ENCODE peak calls at places on chromosome 22, in five cellular contexts. B, X, S, A and O are unnamed samples.

GRCh38 chr22:41286639-41287091 is 678 bp upstream of the RANGAP1 start:
- DNase-seq in B (peak; percentile 33), X (peak; percentile 81), S (no peak), A (no peak), O (peak; percentile 72)

GRCh38 chr22:25057013-25057881 is 104.7 kb downstream of the KIAA1671 start:
- DNase-seq in B (peak; percentile 49), X (peak; percentile 68), S (peak; percentile 75), A (peak; percentile 28), O (peak; percentile 56)

GRCh38 chr22:26054846-26055245 is 114.4 kb upstream of the SEZ6L start:
- DNase-seq in B (no peak), X (no peak), S (no peak), A (no peak), O (no peak)

GRCh38 chr22:19038728-19039447 is 83.3 kb downstream of the DGCR2 start:
- DNase-seq in B (no peak), X (no peak), S (no peak), A (no peak), O (no peak)

GRCh38 chr22:18068381-18068988 is 9.3 kb upstream of the PEX26 start:
- DNase-seq in B (no peak), X (no peak), S (no peak), A (peak; percentile 46), O (no peak)

GRCh38 chr22:28268176-28268575 is 349.1 kb upstream of the PITPNB start:
- DNase-seq in B (no peak), X (no peak), S (no peak), A (no peak), O (no peak)

GRCh38 chr22:48645766-48646165 is 1181.9 kb downstream of the BRD1 start:
- DNase-seq in B (no peak), X (no peak), S (no peak), A (no peak), O (no peak)

GRCh38 chr22:29319072-29319471 is 3.6 kb upstream of the RASL10A start:
- DNase-seq in B (no peak), X (no peak), S (no peak), A (no peak), O (no peak)

GRCh38 chr22:26550498-26551033 is 38.3 kb upstream of the TFIP11 start:
- DNase-seq in B (peak; percentile 83), X (no peak), S (peak; percentile 67), A (peak; percentile 19), O (no peak)

GRCh38 chr22:26735019-26735409 is 77.6 kb downstream of the MIAT start:
- DNase-seq in B (no peak), X (no peak), S (no peak), A (no peak), O (no peak)

GRCh38 chr22:26568207-26568706 is 21.7 kb downstream of the TPST2 start:
- DNase-seq in B (no peak), X (no peak), S (no peak), A (no peak), O (no peak)

GRCh38 chr22:27892064-27892463 is 27.0 kb downstream of the PITPNB start:
- DNase-seq in B (no peak), X (no peak), S (no peak), A (no peak), O (no peak)

GRCh38 chr22:48926663-48927062 is 901.0 kb downstream of the BRD1 start:
- DNase-seq in B (no peak), X (no peak), S (no peak), A (no peak), O (no peak)

GRCh38 chr22:38924197-38924952 is 33.0 kb upstream of the APOBEC3A start:
- DNase-seq in B (peak; percentile 94), X (no peak), S (peak; percentile 61), A (peak; percentile 77), O (no peak)

GRCh38 chr22:19449422-19449767 is 1.9 kb upstream of the C22orf39 start:
- DNase-seq in B (no peak), X (no peak), S (no peak), A (no peak), O (no peak)

GRCh38 chr22:42695294-42695693 is 25.4 kb downstream of the A4GALT start:
- DNase-seq in B (no peak), X (no peak), S (peak; percentile 68), A (no peak), O (no peak)

GRCh38 chr22:33853200-33854097 is 66.8 kb downstream of the LARGE1 start:
- DNase-seq in B (peak; percentile 67), X (peak; percentile 62), S (peak; percentile 63), A (peak; percentile 48), O (no peak)

GRCh38 chr22:38759005-38759404 is 3.2 kb upstream of the SUN2 start:
- DNase-seq in B (no peak), X (no peak), S (no peak), A (no peak), O (no peak)

GRCh38 chr22:27609411-27610029 is 192.0 kb downstream of the MN1 start:
- DNase-seq in B (no peak), X (no peak), S (no peak), A (no peak), O (no peak)

GRCh38 chr22:27982106-27982505 is 63.0 kb upstream of the PITPNB start:
- DNase-seq in B (no peak), X (no peak), S (no peak), A (no peak), O (no peak)

GRCh38 chr22:17802822-17803221 is 28.6 kb upstream of the BID start:
- DNase-seq in B (no peak), X (no peak), S (no peak), A (no peak), O (no peak)

GRCh38 chr22:27935897-27936296 is 16.8 kb upstream of the PITPNB start:
- DNase-seq in B (no peak), X (no peak), S (no peak), A (no peak), O (no peak)

GRCh38 chr22:39522567-39523300 is 2.4 kb downstream of the ATF4 start:
- DNase-seq in B (peak; percentile 72), X (peak; percentile 39), S (no peak), A (no peak), O (no peak)

GRCh38 chr22:44186737-44187136 is 6.0 kb downstream of the PARVG start:
- DNase-seq in B (no peak), X (no peak), S (no peak), A (no peak), O (no peak)

GRCh38 chr22:26977741-26978140 is 320.4 kb downstream of the MIAT start:
- DNase-seq in B (peak; percentile 8), X (no peak), S (no peak), A (no peak), O (no peak)

GRCh38 chr22:43861529-43861928 is 784 bp downstream of the SULT4A1 start:
- DNase-seq in B (peak; percentile 49), X (no peak), S (no peak), A (no peak), O (no peak)

GRCh38 chr22:21672107-21672629 is 6.4 kb downstream of the PPIL2 start:
- DNase-seq in B (no peak), X (no peak), S (no peak), A (no peak), O (no peak)

GRCh38 chr22:31585161-31585859 is 76.7 kb downstream of the PISD start:
- DNase-seq in B (peak; percentile 72), X (peak; percentile 27), S (no peak), A (no peak), O (no peak)

GRCh38 chr22:21909871-21910270 is 42.4 kb upstream of the MAPK1 start:
- DNase-seq in B (no peak), X (no peak), S (no peak), A (no peak), O (no peak)

GRCh38 chr22:41966607-41967240 is 2.5 kb upstream of the SEPTIN3 start:
- DNase-seq in B (peak; percentile 88), X (peak; percentile 82), S (no peak), A (no peak), O (peak; percentile 20)

GRCh38 chr22:42662114-42663021 is 13.2 kb upstream of the CYB5R3 start:
- DNase-seq in B (peak; percentile 76), X (peak; percentile 68), S (peak; percentile 91), A (peak; percentile 91), O (peak; percentile 61)

GRCh38 chr22:24723111-24723510 is 51.4 kb downstream of the PIWIL3 start:
- DNase-seq in B (no peak), X (no peak), S (no peak), A (no peak), O (no peak)

GRCh38 chr22:36734171-36735058 is 30.9 kb upstream of the CACNG2 start:
- DNase-seq in B (peak; percentile 34), X (no peak), S (no peak), A (no peak), O (no peak)

GRCh38 chr22:47033648-47034000 is 271.2 kb downstream of the TBC1D22A start:
- DNase-seq in B (no peak), X (no peak), S (no peak), A (no peak), O (no peak)

GRCh38 chr22:41380993-41381328 is 781 bp upstream of the TEF start:
- DNase-seq in B (peak; percentile 96), X (no peak), S (no peak), A (no peak), O (no peak)

DNA sequence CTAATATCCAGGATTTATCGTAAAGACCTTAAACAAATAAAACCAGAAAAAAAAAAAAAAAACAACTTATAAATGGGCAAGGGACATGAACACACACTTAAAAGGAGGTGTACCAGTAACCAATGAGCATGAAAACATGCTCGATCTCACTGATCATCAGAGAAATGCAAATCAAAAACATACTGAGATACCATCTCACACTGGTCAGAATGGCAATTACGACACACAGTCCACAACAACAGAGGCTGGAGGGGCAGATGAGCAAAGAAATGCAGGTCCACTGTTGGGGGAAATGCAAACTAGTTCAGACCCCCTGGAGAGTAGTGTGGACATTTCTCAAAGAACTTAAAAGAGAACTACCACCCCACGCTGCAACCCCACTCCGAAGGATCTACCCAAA is 13.2 kb downstream of the RGL4 start:
- DNase-seq in B (no peak), X (no peak), S (no peak), A (no peak), O (no peak)
- H3K36me3 ChIP-seq in B (peaks cover 21% of the 10 kb centered on the region), X (peaks cover 76% of the 10 kb centered on the region), S (peaks cover 100% of the 10 kb centered on the region), A (no peaks in the 10 kb centered on the region), O (peaks cover 31% of the 10 kb centered on the region)

GRCh38 chr22:45534339-45535192 is 31.9 kb downstream of the FBLN1 start:
- DNase-seq in B (peak; percentile 23), X (no peak), S (no peak), A (peak; percentile 61), O (no peak)
- H3K36me3 ChIP-seq in B (no peaks in the 10 kb centered on the region), X (no peaks in the 10 kb centered on the region), S (peaks cover 20% of the 10 kb centered on the region), A (no peaks in the 10 kb centered on the region), O (no peaks in the 10 kb centered on the region)

GRCh38 chr22:23144926-23145906 is at the start of gene RAB36:
- DNase-seq in B (peak; percentile 99), X (peak; percentile 92), S (peak; percentile 95), A (peak; percentile 97), O (peak; percentile 78)

GRCh38 chr22:23140385-23140784 is 1.4 kb downstream of the RSPH14 start:
- DNase-seq in B (no peak), X (no peak), S (no peak), A (no peak), O (no peak)

GRCh38 chr22:23142546-23143105 is 836 bp upstream of the RSPH14 start:
- DNase-seq in B (no peak), X (no peak), S (no peak), A (no peak), O (no peak)

GRCh38 chr22:23144432-23144831 is 845 bp upstream of the RAB36 start:
- DNase-seq in B (no peak), X (no peak), S (no peak), A (no peak), O (no peak)

GRCh38 chr22:23143119-23143518 is 1.3 kb upstream of the RSPH14 start:
- DNase-seq in B (no peak), X (no peak), S (no peak), A (no peak), O (no peak)
- H3K36me3 ChIP-seq in B (no peaks in the 10 kb centered on the region), X (no peaks in the 10 kb centered on the region), S (no peaks in the 10 kb centered on the region), A (no peaks in the 10 kb centered on the region), O (no peaks in the 10 kb centered on the region)

GRCh38 chr22:45334068-45334467 is 24.3 kb downstream of the FAM118A start:
- DNase-seq in B (no peak), X (no peak), S (no peak), A (no peak), O (no peak)
- H3K36me3 ChIP-seq in B (peaks cover 46% of the 10 kb centered on the region), X (peaks cover 84% of the 10 kb centered on the region), S (peaks cover 36% of the 10 kb centered on the region), A (no peaks in the 10 kb centered on the region), O (no peaks in the 10 kb centered on the region)